ENCODE peak calls at places on chromosome 14, in seven cellular contexts. One of them, this sample, is unnamed.

GRCh38 chr14:95065411-95065810 is 91.9 kb downstream of the DICER1 start:
- DNase-seq in cardiac fibroblast: no peak
- DNase-seq in left lobe of liver: no peak
- DNase-seq in activated naive CD4-positive, alpha-beta T cell: no peak
- DNase-seq in stimulated activated CD8-positive, alpha-beta memory T cell treated with anti-CD3 and anti-CD28 coated beads, Interleukin-12 subunit alpha, Interleukin-12 subunit beta, amount 100 ng/mL, for 4 hours: no peak
- DNase-seq in A549: no peak
- DNase-seq in activated CD4-positive, alpha-beta T cell treated with anti-CD3 and anti-CD28 coated beads for 4 hours: no peak
- DNase-seq in this sample: no peak

GRCh38 chr14:50532502-50533313 is at the start of gene MAP4K5:
- DNase-seq in cardiac fibroblast: peak
- DNase-seq in left lobe of liver: peak
- DNase-seq in activated naive CD4-positive, alpha-beta T cell: peak
- DNase-seq in stimulated activated CD8-positive, alpha-beta memory T cell treated with anti-CD3 and anti-CD28 coated beads, Interleukin-12 subunit alpha, Interleukin-12 subunit beta, amount 100 ng/mL, for 4 hours: peak
- DNase-seq in A549: peak
- DNase-seq in activated CD4-positive, alpha-beta T cell treated with anti-CD3 and anti-CD28 coated beads for 4 hours: peak
- DNase-seq in this sample: peak

GRCh38 chr14:96246535-96246839 is 9.5 kb upstream of the BDKRB1 start:
- DNase-seq in cardiac fibroblast: peak
- DNase-seq in left lobe of liver: no peak
- DNase-seq in activated naive CD4-positive, alpha-beta T cell: no peak
- DNase-seq in stimulated activated CD8-positive, alpha-beta memory T cell treated with anti-CD3 and anti-CD28 coated beads, Interleukin-12 subunit alpha, Interleukin-12 subunit beta, amount 100 ng/mL, for 4 hours: no peak
- DNase-seq in A549: peak
- DNase-seq in activated CD4-positive, alpha-beta T cell treated with anti-CD3 and anti-CD28 coated beads for 4 hours: no peak
- DNase-seq in this sample: peak

GRCh38 chr14:28756896-28757570 is 9.6 kb upstream of the FOXG1 start:
- DNase-seq in cardiac fibroblast: peak
- DNase-seq in left lobe of liver: no peak
- DNase-seq in activated naive CD4-positive, alpha-beta T cell: no peak
- DNase-seq in stimulated activated CD8-positive, alpha-beta memory T cell treated with anti-CD3 and anti-CD28 coated beads, Interleukin-12 subunit alpha, Interleukin-12 subunit beta, amount 100 ng/mL, for 4 hours: no peak
- DNase-seq in A549: peak
- DNase-seq in activated CD4-positive, alpha-beta T cell treated with anti-CD3 and anti-CD28 coated beads for 4 hours: no peak
- DNase-seq in this sample: peak

GRCh38 chr14:105060751-105061427 is 4.3 kb downstream of the GPR132 start:
- DNase-seq in cardiac fibroblast: no peak
- DNase-seq in left lobe of liver: peak
- DNase-seq in activated naive CD4-positive, alpha-beta T cell: peak
- DNase-seq in stimulated activated CD8-positive, alpha-beta memory T cell treated with anti-CD3 and anti-CD28 coated beads, Interleukin-12 subunit alpha, Interleukin-12 subunit beta, amount 100 ng/mL, for 4 hours: no peak
- DNase-seq in A549: no peak
- DNase-seq in activated CD4-positive, alpha-beta T cell treated with anti-CD3 and anti-CD28 coated beads for 4 hours: no peak
- DNase-seq in this sample: no peak

GRCh38 chr14:31291210-31291609 is 83.6 kb upstream of the HECTD1 start:
- DNase-seq in cardiac fibroblast: peak
- DNase-seq in left lobe of liver: no peak
- DNase-seq in activated naive CD4-positive, alpha-beta T cell: no peak
- DNase-seq in stimulated activated CD8-positive, alpha-beta memory T cell treated with anti-CD3 and anti-CD28 coated beads, Interleukin-12 subunit alpha, Interleukin-12 subunit beta, amount 100 ng/mL, for 4 hours: no peak
- DNase-seq in A549: no peak
- DNase-seq in activated CD4-positive, alpha-beta T cell treated with anti-CD3 and anti-CD28 coated beads for 4 hours: no peak
- DNase-seq in this sample: no peak

GRCh38 chr14:21486640-21487087 is 9.7 kb downstream of the TOX4 start:
- DNase-seq in cardiac fibroblast: peak
- DNase-seq in left lobe of liver: no peak
- DNase-seq in activated naive CD4-positive, alpha-beta T cell: no peak
- DNase-seq in stimulated activated CD8-positive, alpha-beta memory T cell treated with anti-CD3 and anti-CD28 coated beads, Interleukin-12 subunit alpha, Interleukin-12 subunit beta, amount 100 ng/mL, for 4 hours: no peak
- DNase-seq in A549: no peak
- DNase-seq in activated CD4-positive, alpha-beta T cell treated with anti-CD3 and anti-CD28 coated beads for 4 hours: no peak
- DNase-seq in this sample: no peak

GRCh38 chr14:72638021-72638420 is 255.9 kb downstream of the DPF3 start:
- DNase-seq in cardiac fibroblast: peak
- DNase-seq in left lobe of liver: no peak
- DNase-seq in activated naive CD4-positive, alpha-beta T cell: no peak
- DNase-seq in stimulated activated CD8-positive, alpha-beta memory T cell treated with anti-CD3 and anti-CD28 coated beads, Interleukin-12 subunit alpha, Interleukin-12 subunit beta, amount 100 ng/mL, for 4 hours: no peak
- DNase-seq in A549: peak
- DNase-seq in activated CD4-positive, alpha-beta T cell treated with anti-CD3 and anti-CD28 coated beads for 4 hours: no peak
- DNase-seq in this sample: peak

GRCh38 chr14:43651896-43652295 is 855.2 kb downstream of the FSCB start:
- DNase-seq in cardiac fibroblast: no peak
- DNase-seq in left lobe of liver: no peak
- DNase-seq in activated naive CD4-positive, alpha-beta T cell: no peak
- DNase-seq in stimulated activated CD8-positive, alpha-beta memory T cell treated with anti-CD3 and anti-CD28 coated beads, Interleukin-12 subunit alpha, Interleukin-12 subunit beta, amount 100 ng/mL, for 4 hours: no peak
- DNase-seq in A549: no peak
- DNase-seq in activated CD4-positive, alpha-beta T cell treated with anti-CD3 and anti-CD28 coated beads for 4 hours: no peak
- DNase-seq in this sample: no peak

GRCh38 chr14:63406341-63406740 is 87.6 kb upstream of the GPHB5 start:
- DNase-seq in cardiac fibroblast: no peak
- DNase-seq in left lobe of liver: no peak
- DNase-seq in activated naive CD4-positive, alpha-beta T cell: no peak
- DNase-seq in stimulated activated CD8-positive, alpha-beta memory T cell treated with anti-CD3 and anti-CD28 coated beads, Interleukin-12 subunit alpha, Interleukin-12 subunit beta, amount 100 ng/mL, for 4 hours: no peak
- DNase-seq in A549: no peak
- DNase-seq in activated CD4-positive, alpha-beta T cell treated with anti-CD3 and anti-CD28 coated beads for 4 hours: no peak
- DNase-seq in this sample: no peak

GRCh38 chr14:90087433-90087832 is 25.6 kb downstream of the KCNK13 start:
- DNase-seq in cardiac fibroblast: peak
- DNase-seq in left lobe of liver: peak
- DNase-seq in activated naive CD4-positive, alpha-beta T cell: no peak
- DNase-seq in stimulated activated CD8-positive, alpha-beta memory T cell treated with anti-CD3 and anti-CD28 coated beads, Interleukin-12 subunit alpha, Interleukin-12 subunit beta, amount 100 ng/mL, for 4 hours: no peak
- DNase-seq in A549: peak
- DNase-seq in activated CD4-positive, alpha-beta T cell treated with anti-CD3 and anti-CD28 coated beads for 4 hours: no peak
- DNase-seq in this sample: peak

GRCh38 chr14:102215522-102216250 is 76.0 kb downstream of the WDR20 start:
- DNase-seq in cardiac fibroblast: no peak
- DNase-seq in left lobe of liver: no peak
- DNase-seq in activated naive CD4-positive, alpha-beta T cell: no peak
- DNase-seq in stimulated activated CD8-positive, alpha-beta memory T cell treated with anti-CD3 and anti-CD28 coated beads, Interleukin-12 subunit alpha, Interleukin-12 subunit beta, amount 100 ng/mL, for 4 hours: no peak
- DNase-seq in A549: no peak
- DNase-seq in activated CD4-positive, alpha-beta T cell treated with anti-CD3 and anti-CD28 coated beads for 4 hours: no peak
- DNase-seq in this sample: no peak

GRCh38 chr14:61183486-61183885 is 97.7 kb downstream of the TMEM30B start:
- DNase-seq in cardiac fibroblast: peak
- DNase-seq in left lobe of liver: no peak
- DNase-seq in activated naive CD4-positive, alpha-beta T cell: no peak
- DNase-seq in stimulated activated CD8-positive, alpha-beta memory T cell treated with anti-CD3 and anti-CD28 coated beads, Interleukin-12 subunit alpha, Interleukin-12 subunit beta, amount 100 ng/mL, for 4 hours: no peak
- DNase-seq in A549: no peak
- DNase-seq in activated CD4-positive, alpha-beta T cell treated with anti-CD3 and anti-CD28 coated beads for 4 hours: no peak
- DNase-seq in this sample: no peak

GRCh38 chr14:101817511-101818001 is 56.0 kb downstream of the PPP2R5C start:
- DNase-seq in cardiac fibroblast: no peak
- DNase-seq in left lobe of liver: peak
- DNase-seq in activated naive CD4-positive, alpha-beta T cell: no peak
- DNase-seq in stimulated activated CD8-positive, alpha-beta memory T cell treated with anti-CD3 and anti-CD28 coated beads, Interleukin-12 subunit alpha, Interleukin-12 subunit beta, amount 100 ng/mL, for 4 hours: no peak
- DNase-seq in A549: no peak
- DNase-seq in activated CD4-positive, alpha-beta T cell treated with anti-CD3 and anti-CD28 coated beads for 4 hours: peak
- DNase-seq in this sample: no peak

GRCh38 chr14:100846309-100846859 is 20.5 kb downstream of the MEG3 start:
- DNase-seq in cardiac fibroblast: no peak
- DNase-seq in left lobe of liver: no peak
- DNase-seq in activated naive CD4-positive, alpha-beta T cell: no peak
- DNase-seq in stimulated activated CD8-positive, alpha-beta memory T cell treated with anti-CD3 and anti-CD28 coated beads, Interleukin-12 subunit alpha, Interleukin-12 subunit beta, amount 100 ng/mL, for 4 hours: no peak
- DNase-seq in A549: no peak
- DNase-seq in activated CD4-positive, alpha-beta T cell treated with anti-CD3 and anti-CD28 coated beads for 4 hours: no peak
- DNase-seq in this sample: no peak

GRCh38 chr14:68307769-68308168 is 485.1 kb downstream of the ZFP36L1 start:
- DNase-seq in cardiac fibroblast: peak
- DNase-seq in left lobe of liver: no peak
- DNase-seq in activated naive CD4-positive, alpha-beta T cell: no peak
- DNase-seq in stimulated activated CD8-positive, alpha-beta memory T cell treated with anti-CD3 and anti-CD28 coated beads, Interleukin-12 subunit alpha, Interleukin-12 subunit beta, amount 100 ng/mL, for 4 hours: no peak
- DNase-seq in A549: no peak
- DNase-seq in activated CD4-positive, alpha-beta T cell treated with anti-CD3 and anti-CD28 coated beads for 4 hours: no peak
- DNase-seq in this sample: no peak

GRCh38 chr14:75430106-75430505 is 2.3 kb downstream of the JDP2 start:
- DNase-seq in cardiac fibroblast: peak
- DNase-seq in left lobe of liver: peak
- DNase-seq in activated naive CD4-positive, alpha-beta T cell: no peak
- DNase-seq in stimulated activated CD8-positive, alpha-beta memory T cell treated with anti-CD3 and anti-CD28 coated beads, Interleukin-12 subunit alpha, Interleukin-12 subunit beta, amount 100 ng/mL, for 4 hours: no peak
- DNase-seq in A549: no peak
- DNase-seq in activated CD4-positive, alpha-beta T cell treated with anti-CD3 and anti-CD28 coated beads for 4 hours: no peak
- DNase-seq in this sample: no peak

GRCh38 chr14:57057803-57058202 is 210.9 kb downstream of the EXOC5 start:
- DNase-seq in cardiac fibroblast: no peak
- DNase-seq in left lobe of liver: peak
- DNase-seq in activated naive CD4-positive, alpha-beta T cell: no peak
- DNase-seq in stimulated activated CD8-positive, alpha-beta memory T cell treated with anti-CD3 and anti-CD28 coated beads, Interleukin-12 subunit alpha, Interleukin-12 subunit beta, amount 100 ng/mL, for 4 hours: no peak
- DNase-seq in A549: no peak
- DNase-seq in activated CD4-positive, alpha-beta T cell treated with anti-CD3 and anti-CD28 coated beads for 4 hours: no peak
- DNase-seq in this sample: no peak

GRCh38 chr14:68020999-68021663 is 201.6 kb downstream of the RAD51B start:
- DNase-seq in cardiac fibroblast: no peak
- DNase-seq in left lobe of liver: no peak
- DNase-seq in activated naive CD4-positive, alpha-beta T cell: no peak
- DNase-seq in stimulated activated CD8-positive, alpha-beta memory T cell treated with anti-CD3 and anti-CD28 coated beads, Interleukin-12 subunit alpha, Interleukin-12 subunit beta, amount 100 ng/mL, for 4 hours: no peak
- DNase-seq in A549: no peak
- DNase-seq in activated CD4-positive, alpha-beta T cell treated with anti-CD3 and anti-CD28 coated beads for 4 hours: no peak
- DNase-seq in this sample: no peak

GRCh38 chr14:61891251-61891650 is 129.0 kb downstream of the SNAPC1 start:
- DNase-seq in cardiac fibroblast: peak
- DNase-seq in left lobe of liver: no peak
- DNase-seq in activated naive CD4-positive, alpha-beta T cell: no peak
- DNase-seq in stimulated activated CD8-positive, alpha-beta memory T cell treated with anti-CD3 and anti-CD28 coated beads, Interleukin-12 subunit alpha, Interleukin-12 subunit beta, amount 100 ng/mL, for 4 hours: no peak
- DNase-seq in A549: no peak
- DNase-seq in activated CD4-positive, alpha-beta T cell treated with anti-CD3 and anti-CD28 coated beads for 4 hours: no peak
- DNase-seq in this sample: no peak

GRCh38 chr14:51929920-51930682 is 59.2 kb upstream of the RTRAF start:
- DNase-seq in cardiac fibroblast: no peak
- DNase-seq in left lobe of liver: no peak
- DNase-seq in activated naive CD4-positive, alpha-beta T cell: no peak
- DNase-seq in stimulated activated CD8-positive, alpha-beta memory T cell treated with anti-CD3 and anti-CD28 coated beads, Interleukin-12 subunit alpha, Interleukin-12 subunit beta, amount 100 ng/mL, for 4 hours: no peak
- DNase-seq in A549: no peak
- DNase-seq in activated CD4-positive, alpha-beta T cell treated with anti-CD3 and anti-CD28 coated beads for 4 hours: no peak
- DNase-seq in this sample: no peak

GRCh38 chr14:98112211-98112780 is 1159.7 kb downstream of the BCL11B start:
- DNase-seq in cardiac fibroblast: no peak
- DNase-seq in left lobe of liver: no peak
- DNase-seq in activated naive CD4-positive, alpha-beta T cell: no peak
- DNase-seq in stimulated activated CD8-positive, alpha-beta memory T cell treated with anti-CD3 and anti-CD28 coated beads, Interleukin-12 subunit alpha, Interleukin-12 subunit beta, amount 100 ng/mL, for 4 hours: no peak
- DNase-seq in A549: no peak
- DNase-seq in activated CD4-positive, alpha-beta T cell treated with anti-CD3 and anti-CD28 coated beads for 4 hours: no peak
- DNase-seq in this sample: no peak

GRCh38 chr14:47917344-47917954 is 242.0 kb upstream of the MDGA2 start:
- DNase-seq in cardiac fibroblast: peak
- DNase-seq in left lobe of liver: no peak
- DNase-seq in activated naive CD4-positive, alpha-beta T cell: no peak
- DNase-seq in stimulated activated CD8-positive, alpha-beta memory T cell treated with anti-CD3 and anti-CD28 coated beads, Interleukin-12 subunit alpha, Interleukin-12 subunit beta, amount 100 ng/mL, for 4 hours: no peak
- DNase-seq in A549: peak
- DNase-seq in activated CD4-positive, alpha-beta T cell treated with anti-CD3 and anti-CD28 coated beads for 4 hours: no peak
- DNase-seq in this sample: peak

GRCh38 chr14:64800000-64800399 is 79.7 kb downstream of the SPTB start:
- DNase-seq in cardiac fibroblast: peak
- DNase-seq in left lobe of liver: no peak
- DNase-seq in activated naive CD4-positive, alpha-beta T cell: no peak
- DNase-seq in stimulated activated CD8-positive, alpha-beta memory T cell treated with anti-CD3 and anti-CD28 coated beads, Interleukin-12 subunit alpha, Interleukin-12 subunit beta, amount 100 ng/mL, for 4 hours: no peak
- DNase-seq in A549: peak
- DNase-seq in activated CD4-positive, alpha-beta T cell treated with anti-CD3 and anti-CD28 coated beads for 4 hours: no peak
- DNase-seq in this sample: peak

GRCh38 chr14:67522270-67522669 is 10.8 kb upstream of the PLEKHH1 start:
- DNase-seq in cardiac fibroblast: no peak
- DNase-seq in left lobe of liver: no peak
- DNase-seq in activated naive CD4-positive, alpha-beta T cell: no peak
- DNase-seq in stimulated activated CD8-positive, alpha-beta memory T cell treated with anti-CD3 and anti-CD28 coated beads, Interleukin-12 subunit alpha, Interleukin-12 subunit beta, amount 100 ng/mL, for 4 hours: no peak
- DNase-seq in A549: no peak
- DNase-seq in activated CD4-positive, alpha-beta T cell treated with anti-CD3 and anti-CD28 coated beads for 4 hours: no peak
- DNase-seq in this sample: no peak

GRCh38 chr14:73977896-73978295 is 27.8 kb downstream of the COQ6 start:
- DNase-seq in cardiac fibroblast: no peak
- DNase-seq in left lobe of liver: no peak
- DNase-seq in activated naive CD4-positive, alpha-beta T cell: no peak
- DNase-seq in stimulated activated CD8-positive, alpha-beta memory T cell treated with anti-CD3 and anti-CD28 coated beads, Interleukin-12 subunit alpha, Interleukin-12 subunit beta, amount 100 ng/mL, for 4 hours: no peak
- DNase-seq in A549: no peak
- DNase-seq in activated CD4-positive, alpha-beta T cell treated with anti-CD3 and anti-CD28 coated beads for 4 hours: no peak
- DNase-seq in this sample: no peak

GRCh38 chr14:94313991-94314655 is 9.0 kb downstream of the SERPINA6 start:
- DNase-seq in cardiac fibroblast: peak
- DNase-seq in left lobe of liver: no peak
- DNase-seq in activated naive CD4-positive, alpha-beta T cell: no peak
- DNase-seq in stimulated activated CD8-positive, alpha-beta memory T cell treated with anti-CD3 and anti-CD28 coated beads, Interleukin-12 subunit alpha, Interleukin-12 subunit beta, amount 100 ng/mL, for 4 hours: no peak
- DNase-seq in A549: no peak
- DNase-seq in activated CD4-positive, alpha-beta T cell treated with anti-CD3 and anti-CD28 coated beads for 4 hours: no peak
- DNase-seq in this sample: no peak

GRCh38 chr14:75229923-75230792 is 48.5 kb upstream of the FOS start:
- DNase-seq in cardiac fibroblast: peak
- DNase-seq in left lobe of liver: peak
- DNase-seq in activated naive CD4-positive, alpha-beta T cell: no peak
- DNase-seq in stimulated activated CD8-positive, alpha-beta memory T cell treated with anti-CD3 and anti-CD28 coated beads, Interleukin-12 subunit alpha, Interleukin-12 subunit beta, amount 100 ng/mL, for 4 hours: peak
- DNase-seq in A549: peak
- DNase-seq in activated CD4-positive, alpha-beta T cell treated with anti-CD3 and anti-CD28 coated beads for 4 hours: peak
- DNase-seq in this sample: peak

GRCh38 chr14:68172664-68173063 is 353.1 kb downstream of the RAD51B start:
- DNase-seq in cardiac fibroblast: no peak
- DNase-seq in left lobe of liver: no peak
- DNase-seq in activated naive CD4-positive, alpha-beta T cell: no peak
- DNase-seq in stimulated activated CD8-positive, alpha-beta memory T cell treated with anti-CD3 and anti-CD28 coated beads, Interleukin-12 subunit alpha, Interleukin-12 subunit beta, amount 100 ng/mL, for 4 hours: no peak
- DNase-seq in A549: peak
- DNase-seq in activated CD4-positive, alpha-beta T cell treated with anti-CD3 and anti-CD28 coated beads for 4 hours: no peak
- DNase-seq in this sample: peak

GRCh38 chr14:92930737-92931602 is 8.0 kb downstream of the CHGA start:
- DNase-seq in cardiac fibroblast: peak
- DNase-seq in left lobe of liver: no peak
- DNase-seq in activated naive CD4-positive, alpha-beta T cell: no peak
- DNase-seq in stimulated activated CD8-positive, alpha-beta memory T cell treated with anti-CD3 and anti-CD28 coated beads, Interleukin-12 subunit alpha, Interleukin-12 subunit beta, amount 100 ng/mL, for 4 hours: no peak
- DNase-seq in A549: no peak
- DNase-seq in activated CD4-positive, alpha-beta T cell treated with anti-CD3 and anti-CD28 coated beads for 4 hours: no peak
- DNase-seq in this sample: no peak

GRCh38 chr14:34237677-34238076 is 224.4 kb downstream of the SPTSSA start:
- DNase-seq in cardiac fibroblast: no peak
- DNase-seq in left lobe of liver: no peak
- DNase-seq in activated naive CD4-positive, alpha-beta T cell: no peak
- DNase-seq in stimulated activated CD8-positive, alpha-beta memory T cell treated with anti-CD3 and anti-CD28 coated beads, Interleukin-12 subunit alpha, Interleukin-12 subunit beta, amount 100 ng/mL, for 4 hours: no peak
- DNase-seq in A549: no peak
- DNase-seq in activated CD4-positive, alpha-beta T cell treated with anti-CD3 and anti-CD28 coated beads for 4 hours: no peak
- DNase-seq in this sample: no peak

GRCh38 chr14:64841772-64842490 is 37.8 kb downstream of the SPTB start:
- DNase-seq in cardiac fibroblast: peak
- DNase-seq in left lobe of liver: no peak
- DNase-seq in activated naive CD4-positive, alpha-beta T cell: no peak
- DNase-seq in stimulated activated CD8-positive, alpha-beta memory T cell treated with anti-CD3 and anti-CD28 coated beads, Interleukin-12 subunit alpha, Interleukin-12 subunit beta, amount 100 ng/mL, for 4 hours: no peak
- DNase-seq in A549: no peak
- DNase-seq in activated CD4-positive, alpha-beta T cell treated with anti-CD3 and anti-CD28 coated beads for 4 hours: no peak
- DNase-seq in this sample: no peak

GRCh38 chr14:26595922-26596721 is 1.7 kb downstream of the NOVA1 start:
- DNase-seq in cardiac fibroblast: peak
- DNase-seq in left lobe of liver: no peak
- DNase-seq in activated naive CD4-positive, alpha-beta T cell: no peak
- DNase-seq in stimulated activated CD8-positive, alpha-beta memory T cell treated with anti-CD3 and anti-CD28 coated beads, Interleukin-12 subunit alpha, Interleukin-12 subunit beta, amount 100 ng/mL, for 4 hours: no peak
- DNase-seq in A549: no peak
- DNase-seq in activated CD4-positive, alpha-beta T cell treated with anti-CD3 and anti-CD28 coated beads for 4 hours: no peak
- DNase-seq in this sample: no peak

GRCh38 chr14:99793213-99794155 is at the start of gene EML1:
- DNase-seq in cardiac fibroblast: peak
- DNase-seq in left lobe of liver: peak
- DNase-seq in activated naive CD4-positive, alpha-beta T cell: peak
- DNase-seq in stimulated activated CD8-positive, alpha-beta memory T cell treated with anti-CD3 and anti-CD28 coated beads, Interleukin-12 subunit alpha, Interleukin-12 subunit beta, amount 100 ng/mL, for 4 hours: peak
- DNase-seq in A549: peak
- DNase-seq in activated CD4-positive, alpha-beta T cell treated with anti-CD3 and anti-CD28 coated beads for 4 hours: peak
- DNase-seq in this sample: peak

This sample was measured in ACHN.